ENCODE peak calls at places on chromosome 4, in ten cellular contexts. B, S, M, I, H, E, Y, C, G and K are unnamed samples.

GRCh38 chr4:174669278-174669677 is 147.0 kb upstream of the HPGD start:
- DNase-seq in B (no peak), C (peak; percentile 96), Y (no peak), H (no peak), I (no peak), G (no peak), S (peak; percentile 21), E (peak; percentile 50), M (peak; percentile 80), K (peak; percentile 90)

GRCh38 chr4:186037692-186038658 is 31.0 kb upstream of the TLR3 start:
- DNase-seq in I (no peak), B (peak; percentile 76), G (no peak), Y (no peak), H (peak; percentile 73), S (peak; percentile 26), M (peak; percentile 85), C (peak; percentile 87), E (peak; percentile 80), K (peak; percentile 94)

GRCh38 chr4:86551387-86551786 is 42.7 kb upstream of the PTPN13 start:
- DNase-seq in I (no peak), B (no peak), C (no peak), G (no peak), H (no peak), Y (no peak), S (no peak), E (no peak), M (no peak), K (no peak)

GRCh38 chr4:14596904-14597303 is 405.4 kb upstream of the CPEB2 start:
- DNase-seq in M (no peak), G (no peak), I (no peak), C (peak; percentile 59), S (no peak), B (no peak), E (no peak), H (no peak), Y (no peak), K (no peak)

GRCh38 chr4:147118523-147118922 is 172.9 kb upstream of the TTC29 start:
- DNase-seq in H (no peak), M (peak; percentile 85), Y (no peak), G (no peak), E (peak; percentile 75), B (no peak), C (no peak), S (no peak), I (no peak), K (peak; percentile 77)

GRCh38 chr4:74884282-74884681 is 48.6 kb upstream of the PARM1 start:
- DNase-seq in G (no peak), Y (no peak), E (no peak), S (no peak), M (no peak), H (no peak), C (no peak), B (no peak), I (no peak), K (no peak)

GRCh38 chr4:98387345-98388017 is 126.3 kb downstream of the RAP1GDS1 start:
- DNase-seq in B (no peak), G (no peak), H (no peak), M (no peak), S (no peak), E (no peak), Y (no peak), I (no peak), C (no peak), K (no peak)

GRCh38 chr4:1166509-1167243 is 5.7 kb downstream of the SPON2 start:
- DNase-seq in E (no peak), C (no peak), Y (no peak), M (peak; percentile 59), S (no peak), I (peak; percentile 46), G (no peak), B (no peak), H (no peak), K (no peak)

GRCh38 chr4:1451752-1452122 is 45.5 kb upstream of the NKX1-1 start:
- DNase-seq in B (no peak), H (no peak), Y (no peak), S (no peak), C (no peak), M (no peak), I (no peak), E (no peak), G (no peak), K (no peak)

DNA sequence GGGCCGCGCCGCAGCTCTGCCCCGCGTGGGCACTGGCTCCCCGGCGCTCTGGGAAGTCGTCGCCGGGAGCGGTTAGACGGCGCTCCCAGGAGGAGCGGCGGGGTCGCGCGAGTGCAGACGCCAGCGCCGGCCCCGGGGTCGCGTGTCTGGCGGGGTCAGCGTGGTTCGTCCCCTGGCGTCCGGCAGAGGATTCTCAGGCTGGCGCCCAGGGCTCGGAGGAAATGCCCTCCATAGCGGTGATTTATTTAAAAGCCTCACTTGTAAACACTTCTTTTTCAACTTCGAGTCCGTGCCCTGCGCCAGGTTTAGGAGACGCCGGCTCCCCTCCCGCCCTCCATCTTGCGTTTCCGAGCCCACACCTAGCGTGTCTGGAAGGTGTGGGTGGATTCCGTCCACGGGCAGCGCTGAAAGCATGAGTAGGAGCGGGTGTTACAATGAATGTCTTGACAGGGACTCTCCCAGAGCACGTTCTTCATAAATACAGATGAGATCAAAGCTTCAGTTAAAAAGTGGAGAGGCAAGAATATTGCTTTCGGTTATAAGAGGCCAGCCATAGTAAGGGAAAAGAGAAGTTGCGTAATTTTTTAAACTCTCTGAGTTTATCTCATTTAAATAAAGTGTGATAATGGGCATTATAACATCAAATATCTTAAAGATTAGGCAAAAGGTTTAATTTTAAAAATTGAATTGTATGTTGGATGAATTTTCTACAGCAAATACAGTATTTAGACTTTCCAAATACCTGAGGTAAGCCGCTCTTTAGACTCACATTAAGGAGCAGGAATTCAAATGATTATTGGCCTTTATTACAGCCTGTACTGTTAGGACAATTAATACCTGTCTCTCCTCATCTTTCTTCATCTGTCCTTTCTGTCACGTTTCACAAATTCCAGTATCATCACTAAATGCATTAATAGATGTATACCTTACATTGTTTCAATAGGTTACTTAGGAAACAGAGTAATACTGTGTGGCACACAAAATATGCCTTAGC is 863 bp downstream of the FAM241A start:
- DNase-seq in B (peak; percentile 39), M (peak; percentile 47), G (peak; percentile 77), Y (peak; percentile 82), C (peak; percentile 63), E (peak; percentile 24), S (peak; percentile 27), H (peak; percentile 61), I (peak; percentile 72), K (peak; percentile 50)
- TF ChIP-seq CTCF in B (no peak), M (peak; percentile 13), G (no peak), Y (no peak), C (no peak), E (peak; percentile 16), S (no peak), H (no peak), I (no peak), K (peak; percentile 11)

DNA sequence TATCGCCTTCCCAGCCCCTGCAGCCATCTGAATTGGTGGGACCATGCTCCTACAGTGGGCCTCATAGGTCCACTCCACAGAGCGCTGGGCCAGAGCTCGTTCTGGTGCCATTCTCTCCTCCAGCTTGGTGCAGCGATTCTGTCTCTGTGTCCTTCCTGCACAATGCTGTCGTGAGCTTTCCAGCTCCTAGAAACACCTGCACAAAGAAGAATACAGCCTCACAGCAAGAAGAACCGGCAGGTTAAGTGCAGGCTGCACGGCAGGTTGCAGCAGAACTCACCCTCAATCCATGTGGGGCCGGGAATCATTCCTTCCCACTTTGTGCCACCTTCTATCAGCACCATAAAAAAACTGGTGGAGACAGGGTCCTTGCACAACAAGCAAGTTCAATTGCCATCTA is 101.2 kb upstream of the ENPP6 start:
- DNase-seq in G (no peak), Y (no peak), C (no peak), E (no peak), I (no peak), S (no peak), H (no peak), M (no peak), B (no peak), K (no peak)
- H3K4me3 ChIP-seq in G (no peak overlapping the region), Y (no peak overlapping the region), C (no peak overlapping the region), E (no peak overlapping the region), I (no peak overlapping the region), S (no peak overlapping the region), H (no peak overlapping the region), M (no peak overlapping the region), B (no peak overlapping the region), K (no peak overlapping the region)

DNA sequence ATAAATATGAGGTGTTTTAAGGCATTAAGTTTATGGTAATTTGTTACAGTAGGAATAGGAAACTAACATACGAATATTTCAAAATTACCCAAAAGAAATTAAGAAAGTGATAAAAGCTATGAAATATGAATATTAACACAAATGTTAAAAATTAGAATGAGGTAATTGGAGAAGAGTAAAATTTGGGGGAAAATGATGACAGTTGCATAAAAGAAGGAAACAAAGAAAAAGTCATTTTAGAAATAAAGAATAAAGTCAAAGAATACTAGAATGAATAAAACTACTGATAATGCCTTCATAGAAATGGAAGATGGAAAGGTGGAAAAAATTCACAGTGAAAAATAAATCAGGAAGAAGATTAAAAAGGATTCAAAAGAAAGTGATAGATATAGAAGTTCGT is 522.9 kb upstream of the NR3C2 start:
- DNase-seq in I (no peak), S (no peak), B (no peak), G (no peak), E (no peak), M (no peak), C (no peak), Y (no peak), H (no peak), K (no peak)
- TF ChIP-seq CTCF in I (no peak), S (no peak), B (no peak), G (no peak), E (no peak), M (no peak), C (no peak), Y (no peak), H (no peak), K (no peak)

DNA sequence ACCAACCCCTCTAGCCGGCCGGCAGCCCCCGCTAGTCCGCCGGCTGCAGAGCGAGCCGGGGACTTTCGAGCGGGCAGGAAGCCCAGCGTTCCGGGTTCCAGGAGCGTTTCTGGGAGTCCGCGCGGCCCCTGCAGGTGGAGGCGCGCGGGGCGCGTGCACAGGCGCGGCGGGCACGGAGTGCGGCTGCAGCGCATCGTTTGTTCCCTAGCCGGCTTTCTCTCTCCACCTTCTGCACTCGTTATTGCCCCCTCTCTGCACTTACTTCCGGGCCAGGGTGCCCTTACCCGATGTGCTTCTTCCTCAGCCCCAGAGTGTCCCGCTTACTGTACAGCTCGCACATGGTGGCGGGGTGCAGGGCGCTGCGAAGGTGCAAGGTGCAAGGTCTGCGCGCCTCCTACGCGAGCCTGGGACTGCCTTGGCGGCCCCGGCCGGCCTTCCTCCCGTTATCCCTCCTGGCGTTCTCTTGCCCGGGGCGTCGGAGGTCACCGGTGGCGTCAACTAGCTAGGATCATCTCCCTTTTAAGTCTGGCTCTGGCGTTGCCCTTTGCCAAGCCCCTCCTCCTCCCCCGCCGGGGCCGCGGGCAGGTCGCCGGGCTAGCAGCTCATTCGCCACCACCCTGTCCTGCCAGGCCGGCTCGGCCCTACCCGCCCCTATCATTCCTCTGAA is at the start of gene ETNPPL:
- DNase-seq in I (no peak), S (no peak), C (no peak), G (no peak), B (peak; percentile 25), M (peak; percentile 0), H (no peak), E (no peak), Y (peak; percentile 72), K (peak; percentile 3)
- H3K4me3 ChIP-seq in I (no peak within 1 kb of the TSS), S (peak within 1 kb of the TSS; percentile 52), C (peak within 1 kb of the TSS; percentile 27), G (peak within 1 kb of the TSS; percentile 70), B (peak within 1 kb of the TSS; percentile 46), M (peak within 1 kb of the TSS; percentile 56), H (no peak within 1 kb of the TSS), E (peak within 1 kb of the TSS; percentile 43), Y (peak within 1 kb of the TSS; percentile 71), K (peak within 1 kb of the TSS; percentile 51)

GRCh38 chr4:56641494-56642051 is 39.5 kb downstream of the HOPX start:
- DNase-seq in H (no peak), S (peak; percentile 47), Y (no peak), I (no peak), M (peak; percentile 89), E (peak; percentile 98), C (peak; percentile 91), B (no peak), G (no peak), K (peak; percentile 90)
- TF ChIP-seq CTCF in H (no peak), S (no peak), Y (no peak), I (no peak), M (peak; percentile 8), E (peak; percentile 20), C (peak; percentile 29), B (no peak), G (no peak), K (no peak)